ENCODE peak calls at places on chromosomes 5 and 9, in four cellular contexts. L is right lobe of liver, S is colonic mucosa, T is GM10248. O is an unnamed sample.
A peak's percentile ranks its signal among the peaks of the same experiment; 100 is the strongest.

GRCh38 chr5:135877570-135878155 is 18.0 kb downstream of the IL9 start:
- DNase-seq in L (no peak), S (no peak), T (no peak), O (no peak)

GRCh38 chr5:14946813-14947640 is 75.4 kb upstream of the ANKH start:
- DNase-seq in L (no peak), S (peak; percentile 55), T (peak; percentile 20), O (no peak)

GRCh38 chr5:3542158-3542557 is 53.5 kb upstream of the IRX1 start:
- DNase-seq in L (no peak), S (no peak), T (no peak), O (no peak)

GRCh38 chr5:58114324-58114723 is 345.6 kb downstream of the PLK2 start:
- DNase-seq in L (no peak), S (no peak), T (no peak), O (no peak)

GRCh38 chr9:125376261-125377226 is 114.9 kb downstream of the GAPVD1 start:
- DNase-seq in L (no peak), S (no peak), T (no peak), O (no peak)

GRCh38 chr5:40437452-40437861 is 242.3 kb upstream of the PTGER4 start:
- DNase-seq in L (no peak), S (no peak), T (peak; percentile 47), O (no peak)

GRCh38 chr5:10111575-10111974 is 138.1 kb downstream of the ATPSCKMT start:
- DNase-seq in L (no peak), S (no peak), T (no peak), O (no peak)

GRCh38 chr5:42005561-42006153 is 80.6 kb downstream of the FBXO4 start:
- DNase-seq in L (no peak), S (no peak), T (peak; percentile 13), O (no peak)

GRCh38 chr5:167889276-167889675 is 402.2 kb upstream of the WWC1 start:
- DNase-seq in L (no peak), S (no peak), T (no peak), O (no peak)

GRCh38 chr9:114084282-114085073 is 6.4 kb upstream of the AMBP start:
- DNase-seq in L (no peak), S (no peak), T (no peak), O (peak; percentile 17)

GRCh38 chr9:123586140-123586735 is 230.2 kb downstream of the CRB2 start:
- DNase-seq in L (no peak), S (no peak), T (no peak), O (no peak)

GRCh38 chr5:1522601-1523479 is 920 bp downstream of the LPCAT1 start:
- DNase-seq in L (peak; percentile 50), S (peak; percentile 25), T (no peak), O (peak; percentile 82)

GRCh38 chr5:74094779-74095108 is 468.7 kb downstream of the ARHGEF28 start:
- DNase-seq in L (no peak), S (no peak), T (no peak), O (no peak)

DNA sequence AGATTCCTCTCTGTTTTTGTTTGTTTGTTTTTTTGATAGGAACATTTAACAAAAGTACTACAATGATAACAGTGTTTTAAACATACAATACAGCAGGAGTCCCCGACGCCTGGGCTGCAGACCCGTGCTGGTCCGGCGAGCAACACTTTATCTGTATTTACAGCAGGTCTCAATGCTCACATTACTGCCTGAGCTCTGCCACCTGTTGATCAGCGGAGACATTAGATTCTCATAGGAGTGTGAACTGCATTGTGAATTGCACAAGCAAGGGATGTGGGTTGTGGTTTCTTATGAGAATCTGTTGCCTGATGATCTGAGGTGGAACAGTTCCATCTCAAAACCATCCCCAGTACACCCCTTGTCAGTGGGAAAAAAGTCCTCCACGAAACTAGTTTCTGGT is 1068.5 kb upstream of the CDH10 start:
- DNase-seq in L (no peak), S (no peak), T (no peak), O (no peak)
- TF ChIP-seq CTCF in L (peak; percentile 21), S (no peak), T (no peak), O (no peak)

DNA sequence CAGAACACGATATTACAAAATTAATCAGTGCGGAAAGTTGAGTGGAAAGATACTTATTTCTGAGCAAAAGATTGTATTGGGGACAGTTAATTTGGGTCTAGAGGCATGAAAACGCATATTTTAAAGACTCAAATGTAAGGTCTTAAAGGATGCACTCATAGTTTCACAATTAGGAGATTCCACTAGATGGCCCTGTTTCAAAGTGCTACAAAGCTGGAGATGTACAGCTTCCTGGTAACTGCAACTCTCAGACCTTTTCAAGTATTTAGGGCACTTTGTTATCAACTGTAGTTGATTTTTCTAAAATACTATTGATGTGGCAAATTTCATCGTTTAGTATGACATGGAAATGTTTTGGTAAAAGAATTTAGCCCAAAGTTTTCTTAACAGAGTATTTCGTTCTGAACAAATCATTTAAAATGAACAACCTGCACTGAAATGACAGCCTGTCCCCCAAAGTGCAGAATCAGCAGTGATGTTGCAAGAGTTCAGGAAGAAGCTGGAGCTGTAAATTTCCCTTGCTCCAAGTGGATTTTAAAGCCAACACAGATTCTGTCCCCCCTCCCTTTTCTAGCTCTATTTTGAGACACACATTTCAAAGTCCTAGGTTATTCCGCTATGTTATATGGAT is 16.2 kb upstream of the NDUFB6 start:
- DNase-seq in L (no peak), S (no peak), T (peak; percentile 38), O (no peak)
- TF ChIP-seq CTCF in L (peak; percentile 57), S (peak; percentile 24), T (peak; percentile 39), O (peak; percentile 81)

GRCh38 chr5:120695368-120695880 is 231.3 kb downstream of the PRR16 start:
- DNase-seq in L (no peak), S (no peak), T (no peak), O (no peak)
- TF ChIP-seq CTCF in L (no peak), S (no peak), T (no peak), O (no peak)

GRCh38 chr5:35736280-35736679 is 118.6 kb downstream of the SPEF2 start:
- DNase-seq in L (no peak), S (no peak), T (no peak), O (no peak)
- TF ChIP-seq CTCF in L (no peak), S (no peak), T (no peak), O (no peak)

O was measured in chondrocyte.